ENCODE peak calls at places on chromosomes 13 and 19, in six cellular contexts. T is GM20000; Y is uterus; F is activated CD8-positive, alpha-beta T cell treated with anti-CD3 and anti-CD28 coated beads for 36 hours; H is GM23248; X is T-cell. A is an unnamed sample.

GRCh38 chr19:4495471-4495870 is 22.8 kb downstream of the PLIN4 start:
- DNase-seq in X (no peak), H (no peak), F (no peak), T (no peak), Y (no peak), A (no peak)

GRCh38 chr13:94784066-94784465 is 71.7 kb upstream of the SOX21 start:
- DNase-seq in F (no peak), H (peak), T (no peak), X (no peak), Y (no peak), A (no peak)

GRCh38 chr13:98300956-98301641 is 124.0 kb upstream of the RNF113B start:
- DNase-seq in H (peak), F (no peak), Y (no peak), X (no peak), T (no peak), A (no peak)

GRCh38 chr13:31629085-31629785 is 110.1 kb upstream of the RXFP2 start:
- DNase-seq in X (no peak), Y (no peak), H (peak), T (no peak), F (no peak), A (no peak)

GRCh38 chr13:20451397-20451796 is 74.3 kb downstream of the CRYL1 start:
- DNase-seq in X (no peak), Y (no peak), F (no peak), T (no peak), H (no peak), A (no peak)

GRCh38 chr19:38413416-38413815 is 10.5 kb downstream of the FAM98C start:
- DNase-seq in X (no peak), T (no peak), F (no peak), H (no peak), Y (no peak), A (no peak)

GRCh38 chr19:3842948-3843347 is 25.9 kb downstream of the ZFR2 start:
- DNase-seq in T (no peak), X (no peak), F (no peak), H (no peak), Y (no peak), A (no peak)

GRCh38 chr13:79491715-79492114 is 10.8 kb downstream of the NDFIP2 start:
- DNase-seq in X (no peak), T (no peak), Y (no peak), F (no peak), H (peak), A (no peak)

GRCh38 chr19:11578342-11579142 is 1.1 kb upstream of the ACP5 start:
- DNase-seq in Y (peak), T (peak), H (no peak), F (peak), X (no peak), A (no peak)

GRCh38 chr13:102012299-102013293 is 389.3 kb downstream of the FGF14 start:
- DNase-seq in H (no peak), F (no peak), T (no peak), Y (no peak), X (no peak), A (no peak)

GRCh38 chr19:10998045-10998533 is 37.3 kb downstream of the SMARCA4 start:
- DNase-seq in X (no peak), Y (no peak), F (no peak), H (no peak), T (no peak), A (peak)

GRCh38 chr13:21673592-21674270 is 2.9 kb downstream of the FGF9 start:
- DNase-seq in T (peak), F (peak), X (no peak), Y (no peak), H (peak), A (no peak)

GRCh38 chr19:51139299-51140018 is 2.6 kb upstream of the SIGLEC7 start:
- DNase-seq in X (no peak), T (no peak), F (no peak), H (no peak), Y (no peak), A (no peak)

GRCh38 chr13:33307820-33308219 is 22.3 kb upstream of the STARD13 start:
- DNase-seq in X (no peak), Y (no peak), F (no peak), T (no peak), H (no peak), A (no peak)

GRCh38 chr19:5801796-5802616 is 2.9 kb upstream of the NRTN start:
- DNase-seq in T (no peak), H (peak), Y (no peak), F (peak), X (no peak), A (no peak)

GRCh38 chr13:21242236-21242635 is 65.8 kb downstream of the MRPL57 start:
- DNase-seq in F (peak), H (no peak), X (no peak), Y (no peak), T (no peak), A (no peak)

GRCh38 chr13:100403675-100404074 is 184.9 kb downstream of the GGACT start:
- DNase-seq in Y (no peak), H (no peak), F (no peak), X (no peak), T (no peak), A (no peak)

GRCh38 chr13:46858163-46858562 is 38.7 kb downstream of the HTR2A start:
- DNase-seq in T (no peak), F (no peak), X (no peak), Y (no peak), H (no peak), A (no peak)

GRCh38 chr13:41315466-41316047 is 4.5 kb downstream of the NAA16 start:
- DNase-seq in T (no peak), F (peak), H (peak), Y (no peak), X (no peak), A (no peak)

GRCh38 chr19:15456441-15456840 is 6.7 kb upstream of the WIZ start:
- DNase-seq in F (no peak), H (no peak), T (no peak), Y (no peak), X (no peak), A (no peak)

GRCh38 chr13:73303858-73304257 is 245.1 kb downstream of the KLF5 start:
- DNase-seq in T (no peak), F (peak), H (peak), Y (no peak), X (no peak), A (no peak)

GRCh38 chr13:112342841-112343361 is 33.3 kb upstream of the SPACA7 start:
- DNase-seq in Y (no peak), H (no peak), X (no peak), F (no peak), T (no peak), A (no peak)

GRCh38 chr13:111281751-111282311 is 38.6 kb upstream of the TEX29 start:
- DNase-seq in T (no peak), X (no peak), Y (no peak), H (peak), F (no peak), A (no peak)

GRCh38 chr19:8487137-8487851 is 15.1 kb downstream of the PRAM1 start:
- DNase-seq in H (no peak), F (peak), X (peak), Y (no peak), T (no peak), A (peak)

GRCh38 chr13:113509989-113510388 is 19.5 kb upstream of the DCUN1D2 start:
- DNase-seq in T (no peak), F (no peak), X (no peak), Y (no peak), H (no peak), A (no peak)

GRCh38 chr19:18460900-18461299 is 23.0 kb upstream of the ISYNA1 start:
- DNase-seq in F (no peak), Y (no peak), H (no peak), T (no peak), X (no peak), A (no peak)

GRCh38 chr19:32308436-32309077 is 36.9 kb upstream of the ZNF507 start:
- DNase-seq in Y (no peak), T (no peak), F (no peak), X (no peak), H (no peak), A (no peak)

GRCh38 chr13:103140001-103140671 is 73.9 kb upstream of the SLC10A2 start:
- DNase-seq in X (no peak), H (peak), Y (no peak), F (peak), T (peak), A (no peak)

GRCh38 chr19:38869160-38869835 is 8.8 kb downstream of the RINL start:
- DNase-seq in F (peak), H (no peak), X (no peak), Y (no peak), T (peak), A (no peak)

GRCh38 chr13:53781941-53782340 is 753.3 kb downstream of the OLFM4 start:
- DNase-seq in Y (no peak), H (no peak), X (no peak), T (no peak), F (no peak), A (no peak)

GRCh38 chr19:57675881-57676280 is 5.9 kb upstream of the ZNF551 start:
- DNase-seq in H (peak), T (no peak), X (no peak), Y (no peak), F (no peak), A (no peak)

GRCh38 chr19:38691938-38692457 is 44.5 kb downstream of the ACTN4 start:
- DNase-seq in T (no peak), H (peak), F (no peak), Y (peak), X (no peak), A (no peak)

GRCh38 chr13:48403151-48403631 is 9.7 kb downstream of the LPAR6 start:
- DNase-seq in T (peak), H (peak), F (peak), X (peak), Y (no peak), A (no peak)

GRCh38 chr13:24272452-24273161 is 36.8 kb upstream of the C1QTNF9 start:
- DNase-seq in F (peak), H (no peak), T (no peak), Y (no peak), X (no peak), A (no peak)

GRCh38 chr13:65468628-65469027 is 1761.5 kb downstream of the PCDH9 start:
- DNase-seq in Y (no peak), F (no peak), T (no peak), H (no peak), X (no peak), A (no peak)

GRCh38 chr19:45177817-45178261 is at the start of gene TRAPPC6A:
- DNase-seq in H (peak), T (no peak), Y (no peak), F (no peak), X (no peak), A (peak)

GRCh38 chr13:22187329-22187728 is 516.5 kb downstream of the FGF9 start:
- DNase-seq in Y (no peak), T (no peak), H (no peak), F (no peak), X (no peak), A (no peak)

GRCh38 chr13:32314968-32315254 is 252 bp downstream of the ZAR1L start:
- DNase-seq in X (peak), H (peak), T (peak), Y (no peak), F (peak), A (no peak)